ENCODE peak calls at places on chromosomes 2 and 18, in seven cellular contexts. Q is A549, R is kidney epithelial cell, J is esophagus squamous epithelium, Y is epithelial cell of esophagus, B is GM12864, M is fibroblast of mammary gland. O is an unnamed sample.

GRCh38 chr2:113077921-113078320 is 10.2 kb downstream of the IL1F10 start:
- DNase-seq in Q (no peak), R (peak), J (no peak), Y (peak), B (no peak), M (peak), O (no peak)

GRCh38 chr2:85216051-85216431 is 82.8 kb downstream of the TCF7L1 start:
- DNase-seq in Q (no peak), R (no peak), J (no peak), Y (peak), B (no peak), M (peak), O (no peak)

GRCh38 chr2:7792031-7792651 is 874.9 kb downstream of the RNF144A start:
- DNase-seq in Q (no peak), R (no peak), J (no peak), Y (no peak), B (no peak), M (no peak), O (no peak)

GRCh38 chr2:652881-653480 is 24.2 kb downstream of the TMEM18 start:
- DNase-seq in Q (no peak), R (no peak), J (no peak), Y (no peak), B (no peak), M (no peak), O (no peak)

GRCh38 chr18:75111673-75112485 is 97.1 kb downstream of the PTGR3 start:
- DNase-seq in Q (no peak), R (no peak), J (no peak), Y (peak), B (no peak), M (peak), O (no peak)

GRCh38 chr18:3747176-3747973 is 297.4 kb downstream of the TGIF1 start:
- DNase-seq in Q (no peak), R (no peak), J (no peak), Y (peak), B (no peak), M (peak), O (no peak)

GRCh38 chr2:71749671-71750101 is 296.3 kb downstream of the DYSF start:
- DNase-seq in Q (no peak), R (no peak), J (no peak), Y (peak), B (no peak), M (peak), O (no peak)

GRCh38 chr2:147538088-147538487 is 306.7 kb upstream of the ACVR2A start:
- DNase-seq in Q (no peak), R (no peak), J (no peak), Y (no peak), B (no peak), M (peak), O (no peak)

GRCh38 chr2:204268971-204269370 is 276.3 kb upstream of the PARD3B start:
- DNase-seq in Q (no peak), R (no peak), J (no peak), Y (peak), B (no peak), M (no peak), O (no peak)

GRCh38 chr2:133045787-133046186 is 375.8 kb upstream of the LYPD1 start:
- DNase-seq in Q (no peak), R (no peak), J (no peak), Y (peak), B (no peak), M (no peak), O (no peak)

GRCh38 chr18:830315-830901 is 18.4 kb upstream of the YES1 start:
- DNase-seq in Q (no peak), R (no peak), J (no peak), Y (peak), B (no peak), M (peak), O (no peak)

GRCh38 chr2:149467461-149467860 is 120.1 kb downstream of the MMADHC start:
- DNase-seq in Q (no peak), R (no peak), J (no peak), Y (no peak), B (no peak), M (no peak), O (no peak)

GRCh38 chr2:166042356-166042755 is 85.5 kb downstream of the SCN1A start:
- DNase-seq in Q (no peak), R (no peak), J (no peak), Y (peak), B (no peak), M (peak), O (no peak)

GRCh38 chr18:45621068-45621511 is 5.8 kb downstream of the SLC14A2 start:
- DNase-seq in Q (peak), R (no peak), J (no peak), Y (peak), B (no peak), M (peak), O (no peak)

GRCh38 chr18:72878143-72878542 is 10.4 kb upstream of the NETO1 start:
- DNase-seq in Q (no peak), R (no peak), J (no peak), Y (no peak), B (no peak), M (no peak), O (no peak)

GRCh38 chr2:240990266-240990529 is 8.2 kb upstream of the SNED1 start:
- DNase-seq in Q (no peak), R (no peak), J (no peak), Y (no peak), B (no peak), M (no peak), O (no peak)

GRCh38 chr2:70301344-70302194 is at the start of gene FAM136A:
- DNase-seq in Q (peak), R (peak), J (peak), Y (peak), B (peak), M (peak), O (no peak)

GRCh38 chr2:31580321-31581117 is at the start of gene SRD5A2:
- DNase-seq in Q (no peak), R (no peak), J (no peak), Y (no peak), B (no peak), M (no peak), O (no peak)

GRCh38 chr2:222982010-222982908 is 69.7 kb upstream of the KCNE4 start:
- DNase-seq in Q (no peak), R (peak), J (no peak), Y (peak), B (no peak), M (peak), O (peak)

GRCh38 chr2:41933585-41934322 is 114.1 kb upstream of the PKDCC start:
- DNase-seq in Q (peak), R (peak), J (no peak), Y (peak), B (no peak), M (peak), O (peak)

GRCh38 chr2:224041554-224041953 is 2.5 kb upstream of the SERPINE2 start:
- DNase-seq in Q (no peak), R (no peak), J (no peak), Y (no peak), B (no peak), M (no peak), O (no peak)

GRCh38 chr18:28113271-28114023 is 63.5 kb downstream of the CDH2 start:
- DNase-seq in Q (no peak), R (no peak), J (no peak), Y (peak), B (no peak), M (no peak), O (no peak)

GRCh38 chr18:54387631-54388030 is 29.9 kb downstream of the C18orf54 start:
- DNase-seq in Q (no peak), R (no peak), J (no peak), Y (peak), B (no peak), M (peak), O (no peak)

GRCh38 chr2:12428324-12428723 is 288.4 kb upstream of the TRIB2 start:
- DNase-seq in Q (no peak), R (no peak), J (no peak), Y (no peak), B (no peak), M (no peak), O (no peak)

GRCh38 chr2:170530284-170530745 is 184.8 kb upstream of the SP5 start:
- DNase-seq in Q (peak), R (peak), J (no peak), Y (peak), B (no peak), M (peak), O (peak)

GRCh38 chr2:75547345-75548035 is 13.2 kb downstream of the EVA1A start:
- DNase-seq in Q (no peak), R (no peak), J (no peak), Y (no peak), B (no peak), M (peak), O (no peak)

GRCh38 chr2:179302764-179303561 is 38.3 kb upstream of the SESTD1 start:
- DNase-seq in Q (no peak), R (no peak), J (no peak), Y (no peak), B (no peak), M (peak), O (no peak)

GRCh38 chr2:120834206-120834605 is 98.5 kb downstream of the GLI2 start:
- DNase-seq in Q (no peak), R (no peak), J (no peak), Y (no peak), B (no peak), M (no peak), O (no peak)

GRCh38 chr2:72998234-72998651 is 73.3 kb downstream of the SFXN5 start:
- DNase-seq in Q (no peak), R (no peak), J (no peak), Y (no peak), B (no peak), M (no peak), O (no peak)

DNA sequence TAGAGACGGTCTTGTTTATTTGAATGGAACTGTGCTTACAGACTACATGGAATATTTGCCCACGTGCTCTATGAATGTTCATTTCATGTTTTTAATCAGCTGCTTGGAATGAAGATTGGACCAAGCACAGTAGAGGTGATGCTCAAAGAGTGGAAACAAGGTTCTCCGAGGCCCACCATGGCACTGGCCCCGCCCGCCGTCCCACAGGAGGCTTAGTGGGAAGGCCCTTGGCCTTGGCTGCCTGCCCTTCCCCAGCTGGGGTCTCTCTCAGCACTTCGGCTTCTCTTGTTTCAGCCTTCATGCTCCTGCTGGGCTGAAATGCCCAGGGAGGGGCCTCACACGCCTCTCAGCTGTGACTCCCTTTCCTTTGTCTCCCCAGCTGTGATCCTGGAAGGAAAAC is 833.1 kb downstream of the GALR1 start:
- DNase-seq in Q (no peak), R (no peak), J (no peak), Y (no peak), B (no peak), M (no peak), O (no peak)
- H3K4me3 ChIP-seq in Q (no peak), R (no peak), J (no peak), Y (no peak), B (no peak), M (no peak), O (no peak)

GRCh38 chr2:208488668-208489564 is 82.3 kb downstream of the PTH2R start:
- DNase-seq in Q (no peak), R (no peak), J (no peak), Y (no peak), B (no peak), M (no peak), O (no peak)
- TF ChIP-seq CTCF in Q (no peak), R (no peak), J (no peak), Y (no peak), B (no peak), M (no peak), O (no peak)

DNA sequence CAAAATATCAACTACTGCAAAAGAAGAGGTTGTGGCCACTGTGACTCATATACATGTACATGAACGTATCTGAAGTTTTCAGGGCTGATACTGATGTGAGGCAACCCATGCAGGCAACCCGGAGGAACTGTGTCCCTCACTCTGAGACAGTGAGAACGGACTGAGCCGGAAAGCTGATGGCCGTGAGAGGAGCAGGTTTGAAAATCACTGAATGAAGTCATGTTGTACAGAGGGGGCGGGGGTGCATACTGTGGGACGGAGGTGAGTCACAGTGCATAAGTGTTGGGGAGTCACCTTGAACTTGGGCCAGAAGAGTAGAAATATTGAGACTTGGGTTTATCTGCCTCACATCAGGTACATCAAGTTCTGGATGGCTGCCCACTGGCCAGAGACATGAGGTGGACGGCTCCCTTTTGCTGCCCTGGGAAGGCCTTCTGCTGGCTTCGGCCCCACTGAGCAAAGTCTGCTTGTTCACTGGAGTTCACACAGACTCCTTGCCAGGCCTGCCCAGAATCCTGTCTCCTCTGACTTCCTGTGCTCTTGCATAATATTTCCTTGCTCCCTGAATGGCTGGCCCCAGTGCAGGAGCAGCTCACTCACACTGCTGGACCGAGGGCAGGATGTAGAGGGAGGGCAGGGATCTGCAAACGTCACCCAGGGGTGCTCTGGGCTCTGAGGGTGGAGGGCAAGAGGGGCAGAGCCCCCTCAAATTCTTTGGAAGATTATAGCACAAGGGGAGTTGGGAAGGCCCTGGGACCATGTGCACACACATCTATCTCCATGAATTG is 18.1 kb downstream of the EPAS1 start:
- DNase-seq in Q (peak), R (peak), J (peak), Y (peak), B (no peak), M (peak), O (peak)
- H3K4me3 ChIP-seq in Q (peak), R (no peak), J (no peak), Y (no peak), B (no peak), M (peak), O (peak)

DNA sequence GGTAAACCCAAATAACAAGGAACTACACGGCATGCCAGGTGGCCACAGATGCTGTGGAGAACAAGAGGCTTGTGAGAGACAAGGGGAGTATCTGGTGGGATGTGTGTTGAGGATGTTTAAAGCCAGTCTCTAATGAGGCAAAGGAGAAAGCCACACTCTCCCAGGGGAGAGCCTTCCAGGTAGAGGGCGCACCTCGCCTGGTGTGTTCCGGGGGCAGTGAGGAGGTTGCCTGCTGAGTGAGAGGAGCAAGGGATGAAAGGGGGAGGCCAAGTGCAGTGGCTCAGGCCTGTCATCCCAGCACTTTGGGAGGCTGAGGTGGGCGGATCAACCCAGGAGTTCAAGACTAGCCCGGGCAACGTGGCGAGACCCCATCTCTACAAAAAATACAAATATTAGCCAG is 16.2 kb downstream of the SAG start:
- DNase-seq in Q (no peak), R (no peak), J (no peak), Y (no peak), B (no peak), M (no peak), O (no peak)
- TF ChIP-seq CTCF in Q (no peak), R (no peak), J (no peak), Y (no peak), B (no peak), M (no peak), O (no peak)

GRCh38 chr2:145158051-145158586 is 638.2 kb upstream of the ZEB2 start:
- DNase-seq in Q (peak), R (peak), J (no peak), Y (peak), B (no peak), M (peak), O (peak)
- H3K4me3 ChIP-seq in Q (no peak), R (no peak), J (no peak), Y (no peak), B (no peak), M (no peak), O (no peak)

DNA sequence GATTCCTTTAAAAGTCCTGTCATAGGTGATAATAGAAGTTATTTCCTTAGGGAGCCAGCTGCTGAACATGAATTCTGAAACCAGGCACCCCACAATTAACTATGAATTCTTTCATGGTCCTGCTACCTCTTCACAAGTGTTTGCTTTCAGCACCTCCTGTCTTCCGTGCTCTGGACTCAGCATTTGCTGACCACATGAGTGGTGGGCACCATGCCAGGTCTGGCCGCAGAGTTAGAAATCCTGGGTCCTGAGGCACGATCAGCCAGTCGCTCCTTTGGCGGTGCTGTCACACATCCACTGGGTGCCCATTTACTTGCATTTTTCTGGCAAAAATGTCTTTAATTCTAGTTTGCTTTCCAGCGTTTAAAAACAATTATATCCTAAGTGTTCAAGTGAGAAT is 196.3 kb upstream of the PXDN start:
- DNase-seq in Q (no peak), R (no peak), J (no peak), Y (no peak), B (no peak), M (peak), O (no peak)
- TF ChIP-seq CTCF in Q (no peak), R (no peak), J (no peak), Y (no peak), B (no peak), M (no peak), O (no peak)

GRCh38 chr18:32048507-32049091 is 30.0 kb downstream of the RNF125 start:
- DNase-seq in Q (no peak), R (no peak), J (no peak), Y (peak), B (no peak), M (peak), O (peak)
- H3K4me3 ChIP-seq in Q (no peak), R (no peak), J (no peak), Y (no peak), B (no peak), M (no peak), O (no peak)

GRCh38 chr2:176174382-176174834 is 14.1 kb upstream of the HOXD1 start:
- DNase-seq in Q (no peak), R (no peak), J (no peak), Y (no peak), B (no peak), M (no peak), O (no peak)

GRCh38 chr2:176175729-176176074 is 12.8 kb upstream of the HOXD1 start:
- DNase-seq in Q (no peak), R (no peak), J (no peak), Y (no peak), B (no peak), M (no peak), O (no peak)

GRCh38 chr2:176174850-176175728 is 13.4 kb upstream of the HOXD1 start:
- DNase-seq in Q (no peak), R (no peak), J (no peak), Y (no peak), B (peak), M (no peak), O (no peak)

GRCh38 chr2:176177580-176178270 is 10.7 kb upstream of the HOXD1 start:
- DNase-seq in Q (no peak), R (no peak), J (no peak), Y (no peak), B (no peak), M (no peak), O (no peak)

DNA sequence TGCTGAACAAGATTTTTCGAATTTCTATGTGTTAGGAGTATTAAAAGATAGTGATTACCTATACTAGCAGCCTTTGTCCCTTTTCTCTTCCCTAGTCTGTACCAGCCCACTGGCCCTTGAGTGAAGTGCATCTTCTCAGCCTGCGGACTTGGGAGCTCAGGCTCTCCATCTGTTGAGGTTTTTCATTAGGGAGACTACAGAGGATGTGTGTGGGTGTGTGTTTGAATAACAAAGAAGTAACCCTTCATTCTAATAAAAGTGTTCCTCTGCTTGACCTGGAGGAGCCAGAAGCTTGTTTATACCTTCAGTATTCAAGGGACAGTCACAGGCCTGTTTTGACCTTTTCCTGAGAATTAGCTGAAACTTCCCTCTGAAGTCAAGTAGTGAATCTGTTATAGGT is 12.2 kb upstream of the HOXD1 start:
- DNase-seq in Q (no peak), R (no peak), J (no peak), Y (no peak), B (no peak), M (no peak), O (no peak)
- TF ChIP-seq CTCF in Q (no peak), R (no peak), J (no peak), Y (no peak), B (no peak), M (no peak), O (no peak)

O was measured in AG04449.